ENCODE peak calls at places on chromosome 5, in nine cellular contexts. Q, N, G, R, E, S, Y, O and I are unnamed samples.
A peak's percentile ranks its signal among the peaks of the same experiment; 100 is the strongest.

GRCh38 chr5:143126121-143127019 is 277.1 kb downstream of the NR3C1 start:
- DNase-seq in Q (no peak), N (no peak), G (no peak), R (no peak), E (no peak), S (no peak), Y (no peak), O (no peak), I (no peak)

GRCh38 chr5:40791715-40792139 is 6.4 kb downstream of the PRKAA1 start:
- DNase-seq in Q (no peak), N (no peak), G (no peak), R (no peak), E (peak; percentile 34), S (no peak), Y (no peak), O (no peak), I (no peak)

GRCh38 chr5:118791986-118792734 is 196.2 kb downstream of the DTWD2 start:
- DNase-seq in Q (peak; percentile 34), N (peak; percentile 21), G (no peak), R (peak; percentile 50), E (peak; percentile 71), S (peak; percentile 45), Y (peak; percentile 50), O (peak; percentile 41), I (peak; percentile 42)

GRCh38 chr5:142944140-142944539 is 174.0 kb downstream of the ARHGAP26 start:
- DNase-seq in Q (no peak), N (no peak), G (no peak), R (no peak), E (no peak), S (no peak), Y (no peak), O (no peak), I (no peak)

GRCh38 chr5:170747851-170748250 is 35.7 kb upstream of the GABRP start:
- DNase-seq in Q (no peak), N (peak; percentile 55), G (no peak), R (no peak), E (no peak), S (peak; percentile 16), Y (no peak), O (peak; percentile 80), I (peak; percentile 15)

GRCh38 chr5:179166886-179167841 is 107.0 kb downstream of the ZNF354C start:
- DNase-seq in Q (peak; percentile 77), N (peak; percentile 80), G (peak; percentile 34), R (peak; percentile 7), E (no peak), S (no peak), Y (peak; percentile 77), O (peak; percentile 16), I (peak; percentile 52)

GRCh38 chr5:66230551-66230950 is 86.5 kb downstream of the SREK1 start:
- DNase-seq in Q (no peak), N (no peak), G (no peak), R (no peak), E (no peak), S (no peak), Y (no peak), O (peak; percentile 21), I (no peak)

GRCh38 chr5:40483316-40483715 is 196.4 kb upstream of the PTGER4 start:
- DNase-seq in Q (no peak), N (no peak), G (no peak), R (no peak), E (no peak), S (no peak), Y (no peak), O (no peak), I (no peak)

GRCh38 chr5:174284873-174285272 is 239.4 kb downstream of the NSG2 start:
- DNase-seq in Q (no peak), N (no peak), G (no peak), R (no peak), E (no peak), S (no peak), Y (no peak), O (no peak), I (no peak)

GRCh38 chr5:9168791-9169611 is 376.9 kb downstream of the SEMA5A start:
- DNase-seq in Q (no peak), N (no peak), G (no peak), R (no peak), E (peak; percentile 85), S (no peak), Y (no peak), O (no peak), I (no peak)

GRCh38 chr5:146721073-146721830 is 157.3 kb downstream of the PPP2R2B start:
- DNase-seq in Q (no peak), N (no peak), G (no peak), R (no peak), E (no peak), S (no peak), Y (no peak), O (no peak), I (no peak)

GRCh38 chr5:38023353-38023752 is 183.5 kb upstream of the GDNF start:
- DNase-seq in Q (no peak), N (no peak), G (no peak), R (no peak), E (no peak), S (no peak), Y (no peak), O (no peak), I (no peak)

GRCh38 chr5:87268126-87268969 is 665 bp downstream of the RASA1 start:
- DNase-seq in Q (peak; percentile 81), N (peak; percentile 67), G (peak; percentile 77), R (peak; percentile 18), E (peak; percentile 69), S (peak; percentile 56), Y (peak; percentile 71), O (peak; percentile 90), I (peak; percentile 73)

GRCh38 chr5:132294728-132295504 is 722 bp downstream of the SLC22A4 start:
- DNase-seq in Q (peak; percentile 89), N (peak; percentile 53), G (peak; percentile 80), R (no peak), E (peak; percentile 91), S (peak; percentile 27), Y (no peak), O (peak; percentile 87), I (no peak)

GRCh38 chr5:122313001-122313402 is 965 bp downstream of the SNCAIP start:
- DNase-seq in Q (no peak), N (peak; percentile 5), G (no peak), R (no peak), E (peak; percentile 20), S (no peak), Y (peak; percentile 10), O (peak; percentile 11), I (no peak)

GRCh38 chr5:122313941-122314340 is 1.9 kb downstream of the SNCAIP start:
- DNase-seq in Q (no peak), N (no peak), G (no peak), R (no peak), E (no peak), S (no peak), Y (no peak), O (no peak), I (no peak)

GRCh38 chr5:122311888-122312669 is at the start of gene SNCAIP:
- DNase-seq in Q (no peak), N (peak; percentile 69), G (peak; percentile 43), R (no peak), E (peak; percentile 34), S (no peak), Y (peak; percentile 69), O (peak; percentile 60), I (peak; percentile 57)

GRCh38 chr5:122311400-122311887 is 593 bp upstream of the SNCAIP start:
- DNase-seq in Q (no peak), N (no peak), G (no peak), R (no peak), E (no peak), S (no peak), Y (no peak), O (no peak), I (no peak)

DNA sequence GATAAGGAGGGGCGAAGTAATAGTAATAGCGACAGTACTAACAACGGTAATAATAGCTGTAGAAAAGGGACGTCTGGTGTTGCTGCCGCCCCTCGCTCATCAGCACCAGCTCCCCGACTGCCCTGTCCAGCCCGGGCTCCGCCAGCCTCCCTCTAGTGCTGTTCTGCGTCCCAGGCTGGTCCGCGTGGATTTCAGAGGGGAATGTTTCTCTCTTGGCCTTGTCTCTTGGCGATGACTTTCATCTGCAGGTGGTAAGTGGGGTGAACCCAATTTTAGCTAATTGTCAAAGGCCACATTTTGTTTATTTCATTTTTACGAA is 592 bp downstream of the SNCAIP start:
- DNase-seq in Q (no peak), N (peak; percentile 46), G (no peak), R (no peak), E (peak; percentile 15), S (no peak), Y (no peak), O (peak; percentile 28), I (peak; percentile 4)
- TF ChIP-seq CTCF in Q (no peak), N (no peak), G (no peak), R (peak; percentile 3), E (no peak), S (no peak), Y (no peak), O (no peak), I (no peak)

GRCh38 chr5:76209297-76209696 is 126.1 kb downstream of the SV2C start:
- DNase-seq in Q (no peak), N (no peak), G (no peak), R (no peak), E (no peak), S (no peak), Y (no peak), O (no peak), I (no peak)
- TF ChIP-seq CTCF in Q (peak; percentile 48), N (peak; percentile 25), G (no peak), R (no peak), E (no peak), S (no peak), Y (no peak), O (no peak), I (peak; percentile 16)

GRCh38 chr5:10734050-10734709 is 26.9 kb downstream of the DAP start:
- DNase-seq in Q (no peak), N (peak; percentile 13), G (no peak), R (no peak), E (no peak), S (no peak), Y (no peak), O (no peak), I (no peak)
- TF ChIP-seq CTCF in Q (no peak), N (no peak), G (no peak), R (no peak), E (no peak), S (no peak), Y (no peak), O (no peak), I (no peak)

DNA sequence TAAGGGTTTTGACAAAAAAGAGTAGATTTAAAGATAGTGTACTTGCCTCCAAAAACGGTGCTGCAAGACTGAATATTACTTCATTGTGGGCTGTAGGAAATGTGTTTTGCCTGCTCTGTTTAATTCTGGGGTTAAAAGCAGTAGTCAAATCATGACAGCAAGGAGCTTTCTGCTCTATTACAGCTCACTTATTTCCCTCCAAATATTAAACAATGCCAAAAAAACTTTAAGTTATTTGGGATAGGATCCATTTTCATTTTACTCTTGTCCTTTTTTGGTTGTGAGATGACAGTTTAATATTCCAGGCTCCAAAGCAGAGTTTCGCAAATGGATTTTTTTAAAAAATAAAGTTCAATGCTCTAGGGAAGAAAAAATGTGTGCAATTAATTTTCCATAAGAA is 340.4 kb upstream of the RGMB start:
- DNase-seq in Q (no peak), N (no peak), G (no peak), R (no peak), E (no peak), S (no peak), Y (no peak), O (no peak), I (no peak)
- TF ChIP-seq CTCF in Q (no peak), N (no peak), G (no peak), R (no peak), E (no peak), S (no peak), Y (no peak), O (no peak), I (no peak)

GRCh38 chr5:141558150-141558549 is 60.6 kb downstream of the DIAPH1 start:
- DNase-seq in Q (no peak), N (no peak), G (no peak), R (no peak), E (no peak), S (no peak), Y (no peak), O (no peak), I (no peak)
- TF ChIP-seq CTCF in Q (peak; percentile 37), N (no peak), G (no peak), R (no peak), E (no peak), S (no peak), Y (no peak), O (peak; percentile 62), I (no peak)